ENCODE peak calls at places on chromosomes 4 and X, in nine cellular contexts. N, B, S, O, L, H, D, A and Q are unnamed samples.
A peak's percentile ranks its signal among the peaks of the same experiment; 100 is the strongest.

GRCh38 chrX:19846995-19847790 is 40.2 kb downstream of the SH3KBP1 start:
- DNase-seq in N (no peak), B (no peak), S (peak; percentile 30), O (no peak), L (no peak), H (no peak), D (no peak), A (peak; percentile 16), Q (no peak)

GRCh38 chr4:993111-994029 is at the start of gene SLC26A1:
- DNase-seq in N (no peak), B (peak; percentile 52), S (no peak), O (no peak), L (no peak), H (no peak), D (peak; percentile 78), A (peak; percentile 55), Q (no peak)

GRCh38 chr4:103021120-103021519 is 1.6 kb upstream of the SLC9B1 start:
- DNase-seq in N (no peak), B (no peak), S (no peak), O (no peak), L (no peak), H (no peak), D (no peak), A (no peak), Q (no peak)

GRCh38 chr4:185256444-185256843 is 47.0 kb downstream of the SNX25 start:
- DNase-seq in N (no peak), B (no peak), S (no peak), O (no peak), L (no peak), H (no peak), D (no peak), A (no peak), Q (no peak)

GRCh38 chr4:83219344-83219990 is 65.1 kb downstream of the COQ2 start:
- DNase-seq in N (no peak), B (peak; percentile 56), S (no peak), O (no peak), L (no peak), H (no peak), D (peak; percentile 34), A (no peak), Q (no peak)

GRCh38 chrX:53050841-53051240 is 2.3 kb downstream of the GPR173 start:
- DNase-seq in N (no peak), B (no peak), S (no peak), O (no peak), L (no peak), H (no peak), D (no peak), A (no peak), Q (no peak)

GRCh38 chrX:150605603-150606002 is 37.2 kb downstream of the MTM1 start:
- DNase-seq in N (no peak), B (no peak), S (no peak), O (no peak), L (no peak), H (no peak), D (no peak), A (no peak), Q (no peak)

GRCh38 chr4:107044170-107044569 is 8.1 kb upstream of the DKK2 start:
- DNase-seq in N (no peak), B (no peak), S (peak; percentile 34), O (no peak), L (no peak), H (no peak), D (no peak), A (no peak), Q (no peak)

GRCh38 chr4:71938776-71939175 is 93.0 kb upstream of the NPFFR2 start:
- DNase-seq in N (no peak), B (no peak), S (no peak), O (no peak), L (no peak), H (no peak), D (no peak), A (no peak), Q (no peak)

GRCh38 chr4:138062929-138063328 is 179.2 kb downstream of the SLC7A11 start:
- DNase-seq in N (no peak), B (no peak), S (peak; percentile 60), O (no peak), L (no peak), H (no peak), D (no peak), A (no peak), Q (peak; percentile 73)

GRCh38 chr4:52912608-52913007 is 50.5 kb downstream of the RASL11B start:
- DNase-seq in N (no peak), B (no peak), S (no peak), O (no peak), L (no peak), H (no peak), D (no peak), A (no peak), Q (no peak)

GRCh38 chr4:188428935-188429334 is 289.7 kb downstream of the TRIML1 start:
- DNase-seq in N (no peak), B (no peak), S (peak; percentile 77), O (no peak), L (no peak), H (no peak), D (peak; percentile 40), A (no peak), Q (no peak)

GRCh38 chrX:46244451-46244850 is 300.8 kb downstream of the ZNF674 start:
- DNase-seq in N (no peak), B (no peak), S (no peak), O (no peak), L (no peak), H (no peak), D (no peak), A (no peak), Q (no peak)

GRCh38 chrX:19879181-19879580 is 8.2 kb downstream of the SH3KBP1 start:
- DNase-seq in N (no peak), B (no peak), S (peak; percentile 18), O (no peak), L (no peak), H (no peak), D (no peak), A (no peak), Q (no peak)

GRCh38 chr4:153485374-153485773 is 19.2 kb downstream of the TMEM131L start:
- DNase-seq in N (no peak), B (no peak), S (no peak), O (no peak), L (no peak), H (no peak), D (no peak), A (no peak), Q (no peak)

GRCh38 chr4:82431026-82431745 is 796 bp downstream of the ENOPH1 start:
- DNase-seq in N (peak; percentile 31), B (peak; percentile 64), S (peak; percentile 69), O (peak; percentile 48), L (no peak), H (peak; percentile 34), D (peak; percentile 65), A (peak; percentile 23), Q (peak; percentile 89)

DNA sequence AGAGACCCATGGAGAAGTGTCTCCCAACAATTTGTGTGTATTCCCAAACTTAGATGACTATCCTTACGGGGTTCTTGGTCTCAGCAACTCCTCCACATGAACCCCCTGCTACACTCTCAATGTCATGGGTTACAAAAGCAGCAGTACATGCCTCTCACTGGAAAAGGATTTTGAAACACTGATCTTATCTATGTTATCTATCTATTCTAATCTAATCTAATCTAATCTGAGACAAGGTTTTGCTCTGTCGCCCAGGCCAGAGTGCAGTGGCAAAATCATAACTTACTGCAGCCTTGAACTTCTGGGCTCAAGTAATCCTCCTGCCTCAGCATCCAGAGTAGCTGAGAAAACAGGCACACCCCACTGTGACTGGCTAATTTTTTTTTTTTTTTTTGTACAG is 19.3 kb downstream of the TSPAN5 start:
- DNase-seq in N (no peak), B (no peak), S (no peak), O (no peak), L (no peak), H (no peak), D (no peak), A (no peak), Q (no peak)
- H3K27ac ChIP-seq in N (no peak overlapping the region), B (no peak overlapping the region), S (no peak overlapping the region), O (peak overlapping the region; percentile 92), L (peak overlapping the region; percentile 39), H (no peak overlapping the region), D (no peak overlapping the region), A (no peak overlapping the region), Q (no peak overlapping the region)

GRCh38 chr4:99817310-99817885 is 771 bp downstream of the DAPP1 start:
- DNase-seq in N (no peak), B (no peak), S (no peak), O (no peak), L (no peak), H (no peak), D (no peak), A (no peak), Q (no peak)
- H3K27ac ChIP-seq in N (no peak overlapping the region), B (peak overlapping the region; percentile 54), S (no peak overlapping the region), O (no peak overlapping the region), L (no peak overlapping the region), H (no peak overlapping the region), D (no peak overlapping the region), A (no peak overlapping the region), Q (no peak overlapping the region)

DNA sequence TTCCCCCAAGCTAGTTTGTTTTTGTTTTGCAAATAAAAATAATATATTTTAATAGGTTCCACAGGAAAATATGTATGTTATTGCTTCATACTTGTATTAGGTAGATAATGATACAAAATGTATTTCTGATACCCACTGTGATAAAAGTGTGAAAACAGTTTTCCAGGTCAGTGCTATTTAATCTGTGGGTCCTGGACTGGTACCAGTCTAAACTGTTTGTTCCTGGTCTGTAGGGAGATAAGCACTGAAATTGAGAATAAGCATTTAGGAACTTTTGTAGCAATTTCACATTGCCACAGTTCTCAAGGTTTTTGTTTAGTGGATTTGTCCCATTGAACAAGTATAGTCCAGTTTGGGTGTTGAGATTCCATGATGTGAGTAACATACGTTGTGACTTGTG is 110.5 kb downstream of the PDLIM5 start:
- DNase-seq in N (no peak), B (no peak), S (no peak), O (no peak), L (no peak), H (no peak), D (no peak), A (no peak), Q (no peak)
- H3K27ac ChIP-seq in N (no peak overlapping the region), B (no peak overlapping the region), S (no peak overlapping the region), O (no peak overlapping the region), L (no peak overlapping the region), H (peak overlapping the region; percentile 62), D (no peak overlapping the region), A (no peak overlapping the region), Q (peak overlapping the region; percentile 19)

GRCh38 chr4:139535228-139535851 is 20.7 kb downstream of the SETD7 start:
- DNase-seq in N (no peak), B (no peak), S (no peak), O (no peak), L (no peak), H (no peak), D (no peak), A (no peak), Q (no peak)

GRCh38 chr4:139534287-139534950 is 21.6 kb downstream of the SETD7 start:
- DNase-seq in N (no peak), B (no peak), S (no peak), O (no peak), L (no peak), H (no peak), D (peak; percentile 59), A (no peak), Q (no peak)

GRCh38 chr4:139532951-139533350 is 23.1 kb downstream of the SETD7 start:
- DNase-seq in N (no peak), B (no peak), S (no peak), O (no peak), L (no peak), H (no peak), D (no peak), A (no peak), Q (no peak)

GRCh38 chr4:139537292-139537691 is 18.7 kb downstream of the SETD7 start:
- DNase-seq in N (no peak), B (no peak), S (no peak), O (no peak), L (no peak), H (no peak), D (no peak), A (no peak), Q (no peak)

GRCh38 chr4:139535852-139536234 is 20.2 kb downstream of the SETD7 start:
- DNase-seq in N (no peak), B (no peak), S (no peak), O (no peak), L (no peak), H (no peak), D (peak; percentile 11), A (no peak), Q (no peak)
- H3K27ac ChIP-seq in N (no peak overlapping the region), B (no peak overlapping the region), S (no peak overlapping the region), O (no peak overlapping the region), L (no peak overlapping the region), H (no peak overlapping the region), D (no peak overlapping the region), A (no peak overlapping the region), Q (no peak overlapping the region)